ENCODE peak calls at places on chromosomes 7 and 10, in nine cellular contexts. T is ovary, W is stomach, M is spleen, F is endothelial cell of umbilical vein, P is IMR-90, A is heart left ventricle, D is lower leg skin, Q is tibial nerve. E is an unnamed sample.
A peak's percentile ranks its signal among the peaks of the same experiment; 100 is the strongest.

GRCh38 chr7:158757404-158757989 is 52.9 kb upstream of the NCAPG2 start:
- DNase-seq in T (no peak), P (no peak), W (no peak), A (no peak), F (no peak), D (no peak), Q (no peak), M (no peak), E (no peak)

GRCh38 chr7:112873831-112874553 is 83.8 kb upstream of the TMEM168 start:
- DNase-seq in F (no peak), T (no peak), P (no peak), Q (no peak), M (no peak), D (no peak), A (no peak), W (no peak), E (no peak)

GRCh38 chr10:76577455-76577854 is 1060.2 kb downstream of the KCNMA1 start:
- DNase-seq in D (no peak), F (no peak), P (no peak), Q (no peak), M (no peak), W (no peak), A (no peak), T (no peak), E (no peak)

GRCh38 chr7:50988465-50988864 is 205.8 kb upstream of the GRB10 start:
- DNase-seq in M (no peak), D (no peak), A (no peak), W (no peak), P (no peak), Q (no peak), F (no peak), T (no peak), E (no peak)

GRCh38 chr7:87220734-87221215 is 1.2 kb upstream of the TMEM243 start:
- DNase-seq in M (no peak), D (peak; percentile 30), W (no peak), T (no peak), A (no peak), Q (no peak), P (no peak), F (no peak), E (peak; percentile 61)

GRCh38 chr7:96120856-96121255 is 201.0 kb downstream of the SLC25A13 start:
- DNase-seq in W (no peak), M (no peak), F (peak; percentile 35), P (no peak), A (no peak), T (no peak), Q (no peak), D (no peak), E (no peak)

GRCh38 chr7:129055861-129056464 is 1.1 kb upstream of the TNPO3 start:
- DNase-seq in W (no peak), Q (no peak), A (no peak), F (no peak), P (no peak), T (no peak), D (no peak), M (no peak), E (no peak)

GRCh38 chr10:11178606-11179221 is 161.0 kb downstream of the CELF2 start:
- DNase-seq in M (peak; percentile 91), F (peak; percentile 49), D (peak; percentile 53), Q (no peak), P (peak; percentile 61), A (peak; percentile 58), W (peak; percentile 47), T (no peak), E (peak; percentile 85)

GRCh38 chr7:65438593-65438992 is 64.9 kb downstream of the ZNF92 start:
- DNase-seq in W (no peak), Q (no peak), A (no peak), F (peak; percentile 75), D (peak; percentile 29), M (no peak), T (peak; percentile 23), P (peak; percentile 88), E (no peak)

GRCh38 chr7:32561613-32562012 is 66.3 kb downstream of the AVL9 start:
- DNase-seq in D (no peak), F (no peak), A (no peak), M (no peak), P (no peak), W (no peak), T (no peak), Q (no peak), E (no peak)

GRCh38 chr10:73731588-73732375 is 12.4 kb upstream of the SEC24C start:
- DNase-seq in D (no peak), M (peak; percentile 78), A (no peak), W (no peak), Q (no peak), F (no peak), T (no peak), P (no peak), E (no peak)

GRCh38 chr7:7969306-7970112 is 913 bp downstream of the GLCCI1 start:
- DNase-seq in Q (peak; percentile 13), D (peak; percentile 26), F (peak; percentile 61), P (peak; percentile 40), M (peak; percentile 91), A (peak; percentile 25), W (peak; percentile 33), T (peak; percentile 42), E (peak; percentile 71)
- TF ChIP-seq POLR2A in Q (no peak), D (no peak), F (no peak), P (no peak), M (no peak), A (no peak), W (no peak), T (no peak), E (no peak)

DNA sequence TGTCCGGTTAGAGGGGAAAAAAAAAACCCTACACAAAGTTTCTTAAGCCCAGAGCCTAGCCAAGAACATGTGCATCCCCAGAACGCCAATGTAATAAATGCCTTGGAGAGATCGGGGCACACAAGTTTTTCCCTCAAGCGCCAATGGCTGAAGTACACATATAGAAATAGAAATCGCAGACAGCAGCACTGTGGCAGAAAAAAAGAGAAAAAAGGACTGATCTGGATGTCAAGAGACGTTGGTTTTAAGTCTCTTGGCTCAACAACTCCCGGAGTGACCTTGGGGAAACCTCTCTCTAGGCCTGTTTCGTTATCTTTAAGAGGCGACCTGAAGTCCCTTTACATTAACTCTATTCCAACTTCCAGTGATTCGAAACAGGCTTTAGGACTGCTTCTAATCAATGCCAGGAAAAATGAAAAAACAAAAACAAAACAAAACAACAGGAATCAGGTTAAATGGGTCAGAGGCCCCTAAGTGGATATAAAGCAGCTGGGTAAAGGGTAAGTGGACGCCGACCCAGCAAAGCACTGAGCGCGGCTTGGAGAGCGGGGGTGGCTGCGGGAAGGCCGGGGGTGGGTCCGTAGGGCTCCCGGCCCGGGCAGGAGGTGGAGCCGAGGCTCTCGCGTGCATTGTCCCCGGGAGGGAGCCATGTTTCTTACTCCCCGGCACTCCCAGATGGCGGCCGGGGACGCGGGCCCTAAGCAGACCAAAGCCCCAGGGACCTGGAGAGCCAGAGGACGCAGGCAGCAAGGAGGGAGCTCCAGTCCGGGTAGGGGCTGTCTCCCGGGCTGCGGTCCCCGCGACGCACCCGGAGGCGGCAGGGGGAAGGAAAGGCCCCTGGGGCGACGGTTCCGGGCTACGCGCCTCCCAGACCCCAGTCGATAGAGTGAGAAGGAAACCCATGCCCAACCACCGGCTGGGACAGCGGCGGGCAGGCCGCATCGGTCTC is 771 bp downstream of the EIF3A start:
- DNase-seq in W (peak; percentile 78), M (peak; percentile 94), P (peak; percentile 75), A (peak; percentile 82), T (peak; percentile 59), F (peak; percentile 79), D (peak; percentile 64), Q (peak; percentile 28), E (peak; percentile 87)
- TF ChIP-seq POLR2A in W (no peak), M (no peak), P (no peak), A (no peak), T (no peak), F (no peak), D (peak; percentile 22), Q (no peak), E (peak; percentile 26)

DNA sequence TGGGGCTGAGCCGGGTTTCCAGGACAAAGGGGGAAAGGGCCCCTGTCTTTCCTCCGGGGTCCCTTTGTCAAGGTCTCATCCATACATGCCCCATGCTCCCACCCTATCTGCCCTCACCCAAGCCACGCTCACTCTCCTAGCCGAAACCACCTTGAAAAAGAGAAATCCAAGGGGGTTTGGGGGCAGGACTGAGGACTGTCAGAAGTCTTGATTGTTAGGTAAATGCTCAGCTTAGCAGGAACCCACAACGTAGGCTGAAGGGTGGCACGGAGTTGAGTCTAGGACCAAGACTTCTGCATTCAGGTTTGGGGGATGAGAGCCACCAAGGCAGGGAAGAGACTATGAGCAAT is 719 bp upstream of the PGAM2 start:
- DNase-seq in F (no peak), D (no peak), M (no peak), A (no peak), Q (no peak), P (no peak), W (no peak), T (no peak), E (peak; percentile 46)
- TF ChIP-seq POLR2A in F (no peak), D (no peak), M (no peak), A (no peak), Q (no peak), P (no peak), W (no peak), T (no peak), E (no peak)

GRCh38 chr10:3125527-3126170 is 46.9 kb downstream of the PITRM1 start:
- DNase-seq in W (no peak), T (no peak), M (no peak), D (no peak), P (no peak), Q (no peak), A (no peak), F (no peak), E (no peak)
- TF ChIP-seq POLR2A in W (no peak), T (no peak), M (no peak), D (no peak), P (no peak), Q (no peak), A (no peak), F (no peak), E (no peak)

DNA sequence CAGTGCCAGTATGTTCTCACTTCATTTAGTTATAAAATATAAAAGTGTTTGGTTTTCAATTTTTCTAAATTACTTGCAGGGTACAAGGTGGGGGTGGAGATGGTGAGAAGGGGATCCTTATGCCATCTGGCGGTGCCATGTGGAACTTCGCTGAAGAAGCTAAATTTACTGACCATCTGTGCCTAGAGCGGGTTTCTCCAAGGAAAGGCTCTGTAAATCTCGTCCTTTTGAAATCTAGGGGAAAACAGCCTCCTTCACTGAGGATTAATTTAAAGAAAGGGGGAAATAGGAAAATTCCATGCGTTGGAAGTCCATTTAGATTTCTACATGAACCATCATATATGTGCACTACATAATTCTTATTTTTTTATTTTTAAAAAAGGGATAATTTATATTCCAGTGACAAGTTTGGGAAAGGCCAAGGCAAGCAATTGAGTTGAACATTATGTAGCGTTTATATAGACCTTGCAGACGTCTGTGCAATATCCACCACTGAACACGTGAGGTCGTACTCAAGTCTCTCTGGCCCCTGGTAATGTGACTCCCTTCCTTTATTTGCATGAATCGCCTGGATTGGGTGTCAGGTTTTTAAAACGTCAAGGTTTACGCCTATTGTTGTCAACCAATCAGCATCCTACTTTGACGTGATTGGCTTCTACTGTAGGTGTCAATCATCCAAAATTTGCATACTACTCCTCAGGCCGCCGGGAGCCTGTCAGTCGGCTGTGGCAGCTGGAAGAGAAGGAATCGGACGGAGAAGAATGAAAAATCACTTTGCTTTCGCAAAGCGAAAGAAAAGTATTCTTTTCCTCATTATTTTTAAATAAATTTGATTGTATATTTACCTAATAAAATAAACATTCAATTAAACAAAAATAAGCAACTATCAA is 297.1 kb upstream of the NFE2L3 start:
- DNase-seq in P (peak; percentile 100), D (peak; percentile 87), Q (peak; percentile 70), A (no peak), F (peak; percentile 99), M (no peak), W (no peak), T (no peak), E (peak; percentile 60)
- TF ChIP-seq POLR2A in P (peak; percentile 92), D (peak; percentile 56), Q (peak; percentile 52), A (no peak), F (peak; percentile 81), M (no peak), W (no peak), T (no peak), E (peak; percentile 67)

E was measured in Peyer's patch.